ENCODE peak calls at places on chromosomes 2 and 18, in eight cellular contexts. N, K, C, B, X, H, D and Z are unnamed samples.
A peak's percentile ranks its signal among the peaks of the same experiment; 100 is the strongest.

GRCh38 chr2:172640389-172640788 is 84.5 kb downstream of the PDK1 start:
- DNase-seq in N (no peak), K (no peak), C (no peak), B (no peak), X (no peak), H (no peak), D (no peak), Z (no peak)

GRCh38 chr2:185137700-185138099 is 539.4 kb downstream of the ZNF804A start:
- DNase-seq in N (no peak), K (no peak), C (no peak), B (no peak), X (no peak), H (no peak), D (no peak), Z (no peak)

GRCh38 chr2:14634885-14635871 is 2.7 kb downstream of the LRATD1 start:
- DNase-seq in N (peak; percentile 84), K (peak; percentile 76), C (peak; percentile 84), B (no peak), X (peak; percentile 75), H (peak; percentile 76), D (peak; percentile 34), Z (peak; percentile 19)

GRCh38 chr2:29747786-29748470 is 173.5 kb downstream of the ALK start:
- DNase-seq in N (no peak), K (no peak), C (no peak), B (peak; percentile 68), X (no peak), H (no peak), D (no peak), Z (no peak)

GRCh38 chr2:101515512-101515911 is 40.6 kb upstream of the RFX8 start:
- DNase-seq in N (no peak), K (no peak), C (peak; percentile 18), B (no peak), X (peak; percentile 69), H (peak; percentile 31), D (no peak), Z (no peak)

GRCh38 chr2:219452361-219453317 is 18.0 kb downstream of the SPEG start:
- DNase-seq in N (peak; percentile 75), K (no peak), C (no peak), B (peak; percentile 99), X (peak; percentile 68), H (no peak), D (peak; percentile 47), Z (peak; percentile 88)

GRCh38 chr2:105194022-105194681 is 47.4 kb upstream of the GPR45 start:
- DNase-seq in N (no peak), K (no peak), C (no peak), B (no peak), X (no peak), H (no peak), D (no peak), Z (no peak)

GRCh38 chr18:49609416-49610284 is 47.8 kb downstream of the LIPG start:
- DNase-seq in N (no peak), K (no peak), C (no peak), B (peak; percentile 27), X (no peak), H (no peak), D (no peak), Z (no peak)

GRCh38 chr18:70781860-70782453 is 493.1 kb downstream of the SOCS6 start:
- DNase-seq in N (no peak), K (peak; percentile 45), C (peak; percentile 65), B (peak; percentile 6), X (peak; percentile 13), H (peak; percentile 65), D (peak; percentile 6), Z (no peak)

GRCh38 chr2:73291093-73291460 is 2.3 kb downstream of the EGR4 start:
- DNase-seq in N (no peak), K (no peak), C (peak; percentile 31), B (no peak), X (peak; percentile 40), H (peak; percentile 55), D (peak; percentile 70), Z (no peak)

GRCh38 chr2:82959677-82960076 is 1499.4 kb downstream of the SUCLG1 start:
- DNase-seq in N (no peak), K (no peak), C (no peak), B (no peak), X (no peak), H (no peak), D (no peak), Z (no peak)

GRCh38 chr2:64644240-64645013 is 9.3 kb downstream of the SERTAD2 start:
- DNase-seq in N (no peak), K (peak; percentile 64), C (peak; percentile 66), B (peak; percentile 62), X (peak; percentile 86), H (peak; percentile 80), D (peak; percentile 89), Z (peak; percentile 62)
- TF ChIP-seq POLR2A in N (peak; percentile 75), K (peak; percentile 13), C (peak; percentile 74), B (peak; percentile 17), X (peak; percentile 6), H (peak; percentile 78), D (peak; percentile 94), Z (peak; percentile 67)

GRCh38 chr2:238571626-238572372 is 145.1 kb downstream of the ASB1 start:
- DNase-seq in N (no peak), K (no peak), C (no peak), B (no peak), X (no peak), H (no peak), D (no peak), Z (no peak)

GRCh38 chr2:238574490-238575271 is 148.0 kb downstream of the ASB1 start:
- DNase-seq in N (no peak), K (no peak), C (no peak), B (no peak), X (no peak), H (no peak), D (no peak), Z (no peak)

GRCh38 chr2:238576674-238577073 is 149.9 kb downstream of the ASB1 start:
- DNase-seq in N (no peak), K (no peak), C (no peak), B (no peak), X (no peak), H (no peak), D (no peak), Z (no peak)

GRCh38 chr2:238573065-238573778 is 146.5 kb downstream of the ASB1 start:
- DNase-seq in N (no peak), K (no peak), C (peak; percentile 30), B (peak; percentile 59), X (no peak), H (peak; percentile 31), D (peak; percentile 62), Z (no peak)

DNA sequence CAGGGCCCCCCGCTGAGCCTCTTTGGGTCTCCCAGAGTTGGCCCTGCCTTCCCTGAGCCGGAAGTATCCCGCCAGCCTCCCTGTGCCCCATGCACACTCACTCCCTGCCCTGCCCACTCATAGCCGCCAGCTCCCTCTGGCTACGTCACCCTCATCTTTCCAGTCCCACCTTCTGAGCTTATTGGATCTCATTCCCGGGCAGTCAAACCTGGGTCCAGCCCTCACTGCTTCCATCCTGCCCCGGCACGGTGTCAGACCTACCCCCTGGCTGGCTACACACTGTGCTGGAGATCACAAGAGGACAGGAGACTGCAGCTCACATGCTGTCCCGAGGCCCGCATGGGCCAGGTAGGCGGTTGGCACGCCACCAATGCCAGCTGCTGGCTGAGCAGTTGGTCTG is 147.2 kb downstream of the ASB1 start:
- DNase-seq in N (no peak), K (no peak), C (peak; percentile 80), B (no peak), X (no peak), H (no peak), D (no peak), Z (no peak)
- TF ChIP-seq POLR2A in N (no peak), K (no peak), C (peak; percentile 13), B (no peak), X (no peak), H (no peak), D (no peak), Z (no peak)

GRCh38 chr2:240252191-240252871 is 111.9 kb upstream of the OTOS start:
- DNase-seq in N (no peak), K (peak; percentile 24), C (no peak), B (no peak), X (no peak), H (no peak), D (no peak), Z (no peak)

GRCh38 chr2:240251848-240252190 is 111.4 kb upstream of the OTOS start:
- DNase-seq in N (no peak), K (peak; percentile 24), C (no peak), B (no peak), X (no peak), H (no peak), D (no peak), Z (no peak)

GRCh38 chr2:240249423-240250149 is 109.1 kb upstream of the OTOS start:
- DNase-seq in N (no peak), K (peak; percentile 20), C (no peak), B (no peak), X (no peak), H (no peak), D (peak; percentile 54), Z (no peak)

GRCh38 chr2:240250150-240250984 is 109.9 kb upstream of the OTOS start:
- DNase-seq in N (no peak), K (peak; percentile 20), C (no peak), B (no peak), X (no peak), H (no peak), D (peak; percentile 22), Z (no peak)

GRCh38 chr2:240250985-240251847 is 110.8 kb upstream of the OTOS start:
- DNase-seq in N (peak; percentile 85), K (peak; percentile 83), C (peak; percentile 96), B (peak; percentile 96), X (peak; percentile 88), H (peak; percentile 96), D (peak; percentile 89), Z (peak; percentile 91)
- TF ChIP-seq POLR2A in N (no peak), K (no peak), C (peak; percentile 82), B (peak; percentile 32), X (no peak), H (peak; percentile 83), D (peak; percentile 63), Z (peak; percentile 85)

GRCh38 chr2:226687641-226688253 is 111.9 kb downstream of the IRS1 start:
- DNase-seq in N (no peak), K (no peak), C (no peak), B (no peak), X (no peak), H (no peak), D (no peak), Z (no peak)

GRCh38 chr2:226683926-226684562 is 115.6 kb downstream of the IRS1 start:
- DNase-seq in N (no peak), K (peak; percentile 28), C (no peak), B (no peak), X (no peak), H (no peak), D (no peak), Z (no peak)

GRCh38 chr2:226680674-226681073 is 118.9 kb downstream of the IRS1 start:
- DNase-seq in N (no peak), K (no peak), C (no peak), B (no peak), X (no peak), H (no peak), D (no peak), Z (no peak)

GRCh38 chr2:226683196-226683595 is 116.4 kb downstream of the IRS1 start:
- DNase-seq in N (no peak), K (no peak), C (no peak), B (no peak), X (no peak), H (peak; percentile 34), D (no peak), Z (no peak)

DNA sequence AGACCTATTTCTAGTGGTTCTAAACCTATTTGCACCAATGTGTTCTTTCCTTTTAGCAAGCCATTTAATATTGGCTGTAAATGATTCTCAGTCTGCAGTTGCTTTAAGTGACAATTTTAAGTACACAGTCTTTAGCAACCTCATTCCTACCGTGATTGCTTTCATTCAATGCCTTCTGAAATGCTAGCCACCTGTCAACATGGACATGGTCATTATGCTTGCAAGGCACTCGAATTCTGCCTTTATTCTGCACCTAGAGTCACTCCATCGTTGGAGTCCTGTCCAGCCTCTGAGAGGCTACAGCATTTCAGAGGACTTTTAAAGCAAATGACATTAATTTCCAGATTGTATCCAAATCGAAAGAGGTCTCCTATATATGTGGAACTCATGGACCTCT is 115.1 kb downstream of the IRS1 start:
- DNase-seq in N (no peak), K (no peak), C (no peak), B (no peak), X (no peak), H (no peak), D (no peak), Z (no peak)
- TF ChIP-seq POLR2A in N (no peak), K (no peak), C (no peak), B (no peak), X (no peak), H (no peak), D (no peak), Z (no peak)